ENCODE peak calls at places on chromosomes 4 and X, in five cellular contexts. M is left lung, J is AG04450, V is DND-41, I is A549. X is an unnamed sample.

GRCh38 chr4:106809083-106809482 is 227.0 kb downstream of the DKK2 start:
- DNase-seq in V (peak), J (no peak), I (no peak), M (no peak), X (no peak)

GRCh38 chrX:154349979-154350378 is 24.5 kb downstream of the FLNA start:
- DNase-seq in I (no peak), V (no peak), M (no peak), J (no peak), X (no peak)

GRCh38 chrX:39969099-39969825 is 128.5 kb downstream of the BCOR start:
- DNase-seq in V (peak), I (no peak), J (no peak), M (no peak), X (no peak)

GRCh38 chr4:16896871-16897270 is 1.6 kb downstream of the LDB2 start:
- DNase-seq in I (no peak), V (no peak), M (no peak), J (peak), X (peak)

GRCh38 chr4:133839326-133839725 is 362.3 kb downstream of the PABPC4L start:
- DNase-seq in J (no peak), V (no peak), I (no peak), M (no peak), X (no peak)

GRCh38 chr4:37510626-37511025 is 175.6 kb downstream of the RELL1 start:
- DNase-seq in I (no peak), M (no peak), J (no peak), V (no peak), X (no peak)

GRCh38 chrX:56499372-56499771 is 64.1 kb upstream of the UBQLN2 start:
- DNase-seq in I (no peak), J (no peak), M (no peak), V (no peak), X (no peak)

GRCh38 chr4:55183926-55184599 is 58.7 kb upstream of the KDR start:
- DNase-seq in V (no peak), J (peak), I (peak), M (no peak), X (peak)

GRCh38 chr4:42159271-42160001 is 7.0 kb upstream of the BEND4 start:
- DNase-seq in J (no peak), V (no peak), I (no peak), M (no peak), X (no peak)

GRCh38 chrX:13491061-13491460 is 78.3 kb upstream of the EGFL6 start:
- DNase-seq in J (no peak), V (no peak), M (no peak), I (no peak), X (no peak)

GRCh38 chr4:145840162-145840768 is 98.4 kb downstream of the ZNF827 start:
- DNase-seq in I (peak), M (no peak), J (no peak), V (no peak), X (no peak)

GRCh38 chr4:57098945-57099344 is 11.2 kb downstream of the IGFBP7 start:
- DNase-seq in J (peak), I (no peak), V (no peak), M (no peak), X (peak)

GRCh38 chr4:102684605-102685052 is 76.1 kb downstream of the MANBA start:
- DNase-seq in M (no peak), I (peak), J (peak), V (no peak), X (peak)

GRCh38 chr4:184930026-184930425 is 88.3 kb upstream of the HELT start:
- DNase-seq in M (no peak), J (no peak), I (no peak), V (no peak), X (no peak)

GRCh38 chr4:77586953-77587383 is 18.7 kb upstream of the CXCL13 start:
- DNase-seq in V (no peak), I (no peak), M (no peak), J (no peak), X (no peak)

GRCh38 chrX:109472939-109473713 is 8.8 kb downstream of the GUCY2F start:
- DNase-seq in J (no peak), M (no peak), I (no peak), V (peak), X (no peak)

GRCh38 chr4:119124314-119124713 is 11.3 kb upstream of the MYOZ2 start:
- DNase-seq in M (no peak), V (no peak), I (no peak), J (no peak), X (peak)

GRCh38 chr4:150395872-150396271 is 186.1 kb upstream of the MAB21L2 start:
- DNase-seq in I (no peak), V (no peak), J (no peak), M (no peak), X (no peak)

GRCh38 chr4:30929649-30930048 is 209.5 kb downstream of the PCDH7 start:
- DNase-seq in V (no peak), M (no peak), J (no peak), I (no peak), X (no peak)

GRCh38 chrX:115561605-115562491 is 874 bp downstream of the PLS3 start:
- DNase-seq in J (no peak), V (no peak), I (peak), M (peak), X (no peak)

GRCh38 chr4:75243570-75243969 is 270.6 kb downstream of the RCHY1 start:
- DNase-seq in J (no peak), V (no peak), I (no peak), M (no peak), X (no peak)

GRCh38 chrX:13257223-13258051 is 62.4 kb downstream of the ATXN3L start:
- DNase-seq in M (no peak), J (no peak), V (no peak), I (no peak), X (no peak)

GRCh38 chr4:10006604-10007435 is 14.5 kb downstream of the SLC2A9 start:
- DNase-seq in V (no peak), I (peak), M (no peak), J (no peak), X (no peak)

GRCh38 chr4:99323761-99324160 is 2.6 kb upstream of the ADH1B start:
- DNase-seq in V (no peak), J (peak), M (no peak), I (no peak), X (no peak)

GRCh38 chr4:116016201-116016600 is 902.8 kb upstream of the NDST4 start:
- DNase-seq in V (peak), M (no peak), J (no peak), I (no peak), X (peak)

GRCh38 chrX:9995855-9996339 is 28.7 kb downstream of the CLDN34 start:
- DNase-seq in J (peak), I (peak), V (peak), M (peak), X (peak)

GRCh38 chrX:103716967-103717366 is 6.3 kb downstream of the TMEM31 start:
- DNase-seq in J (peak), I (no peak), M (no peak), V (no peak), X (peak)
- H3K4me3 ChIP-seq in J (no peak), I (no peak), M (no peak), V (no peak), X (no peak)

GRCh38 chr4:112279025-112279881 is 6.5 kb downstream of the TIFA start:
- DNase-seq in I (no peak), J (no peak), V (no peak), M (no peak), X (no peak)
- H3K4me3 ChIP-seq in I (no peak), J (no peak), V (no peak), M (peak), X (no peak)

GRCh38 chr4:2962614-2963184 is 507 bp downstream of the NOP14 start:
- DNase-seq in J (no peak), V (no peak), I (no peak), M (no peak), X (no peak)

GRCh38 chr4:2954358-2955185 is 8.6 kb downstream of the NOP14 start:
- DNase-seq in I (no peak), J (no peak), V (no peak), M (no peak), X (no peak)

GRCh38 chr4:2961411-2962098 is 1.7 kb downstream of the NOP14 start:
- DNase-seq in J (no peak), V (peak), I (no peak), M (no peak), X (no peak)

GRCh38 chr4:2962099-2962455 is 1.1 kb downstream of the NOP14 start:
- DNase-seq in J (no peak), M (no peak), V (peak), I (no peak), X (no peak)

DNA sequence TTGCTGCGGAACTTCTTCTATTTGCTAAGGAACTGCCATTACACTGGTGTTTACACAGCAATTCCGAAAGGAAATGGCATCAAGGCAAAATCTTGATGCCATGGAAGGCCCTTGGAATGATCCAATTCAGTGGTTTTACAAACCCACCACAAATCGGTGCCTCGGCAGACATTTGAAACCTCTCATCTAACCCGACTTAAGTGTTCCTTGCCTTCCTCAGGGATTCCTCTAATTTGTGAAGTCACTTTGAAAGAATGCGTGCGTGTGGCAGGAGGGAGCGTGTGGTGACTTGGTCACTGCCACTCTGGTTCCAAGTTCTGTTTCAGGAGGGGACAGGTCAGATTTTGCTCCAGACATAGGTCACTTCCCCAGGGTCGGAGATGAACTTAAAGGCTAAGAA is 4.8 kb downstream of the NOP14 start:
- DNase-seq in M (no peak), J (no peak), V (no peak), I (no peak), X (no peak)
- H3K4me3 ChIP-seq in M (no peak), J (no peak), V (no peak), I (no peak), X (no peak)

GRCh38 chrX:129782706-129783105 is 3.0 kb downstream of the SASH3 start:
- DNase-seq in I (no peak), V (peak), M (no peak), J (no peak), X (no peak)

GRCh38 chrX:129785160-129785947 is 5.6 kb downstream of the SASH3 start:
- DNase-seq in V (peak), M (no peak), J (no peak), I (no peak), X (no peak)

GRCh38 chrX:129781134-129782014 is 1.6 kb downstream of the SASH3 start:
- DNase-seq in I (no peak), M (peak), J (no peak), V (peak), X (no peak)

GRCh38 chrX:129782015-129782495 is 2.3 kb downstream of the SASH3 start:
- DNase-seq in I (no peak), M (no peak), V (peak), J (no peak), X (no peak)

GRCh38 chrX:129783176-129783776 is 3.5 kb downstream of the SASH3 start:
- DNase-seq in I (no peak), M (no peak), J (no peak), V (peak), X (no peak)
- H3K4me3 ChIP-seq in I (no peak), M (peak), J (no peak), V (peak), X (no peak)

X was measured in AG09309.